ENCODE peak calls at places on chromosome 3, in six cellular contexts. One of them, this sample, is unnamed. For H3K9me3, the result is how much of the 10 kb centered on the place peaks cover.

GRCh38 chr3:147411235-147411607 is 2.1 kb downstream of the ZIC1 start:
- DNase-seq in heart left ventricle: no peak
- DNase-seq in A549: no peak
- DNase-seq in endothelial cell of umbilical vein: no peak
- DNase-seq in adrenal gland: no peak
- DNase-seq in testis: no peak
- DNase-seq in this sample: no peak

GRCh38 chr3:5741017-5741416 is 553.5 kb downstream of the EDEM1 start:
- DNase-seq in endothelial cell of umbilical vein: no peak
- DNase-seq in heart left ventricle: no peak
- DNase-seq in A549: no peak
- DNase-seq in adrenal gland: no peak
- DNase-seq in testis: no peak
- DNase-seq in this sample: no peak

GRCh38 chr3:62604301-62604700 is 231.0 kb upstream of the FEZF2 start:
- DNase-seq in A549: peak
- DNase-seq in heart left ventricle: no peak
- DNase-seq in adrenal gland: peak
- DNase-seq in testis: no peak
- DNase-seq in endothelial cell of umbilical vein: peak
- DNase-seq in this sample: no peak

GRCh38 chr3:43030162-43030935 is 51.2 kb downstream of the GASK1A start:
- DNase-seq in heart left ventricle: no peak
- DNase-seq in testis: no peak
- DNase-seq in endothelial cell of umbilical vein: no peak
- DNase-seq in adrenal gland: no peak
- DNase-seq in A549: no peak
- DNase-seq in this sample: no peak

GRCh38 chr3:129625071-129625874 is 18.8 kb upstream of the PLXND1 start:
- DNase-seq in endothelial cell of umbilical vein: peak
- DNase-seq in A549: no peak
- DNase-seq in heart left ventricle: peak
- DNase-seq in testis: no peak
- DNase-seq in adrenal gland: no peak
- DNase-seq in this sample: no peak

GRCh38 chr3:114671741-114672510 is 378.1 kb downstream of the TIGIT start:
- DNase-seq in endothelial cell of umbilical vein: no peak
- DNase-seq in A549: no peak
- DNase-seq in adrenal gland: no peak
- DNase-seq in testis: no peak
- DNase-seq in heart left ventricle: no peak
- DNase-seq in this sample: no peak

GRCh38 chr3:42214064-42214463 is 51.9 kb downstream of the CCK start:
- DNase-seq in endothelial cell of umbilical vein: no peak
- DNase-seq in testis: no peak
- DNase-seq in heart left ventricle: no peak
- DNase-seq in adrenal gland: no peak
- DNase-seq in A549: no peak
- DNase-seq in this sample: no peak

GRCh38 chr3:184636774-184637316 is 75.0 kb downstream of the MAGEF1 start:
- DNase-seq in testis: no peak
- DNase-seq in adrenal gland: no peak
- DNase-seq in endothelial cell of umbilical vein: no peak
- DNase-seq in A549: peak
- DNase-seq in heart left ventricle: no peak
- DNase-seq in this sample: no peak

GRCh38 chr3:196653127-196653795 is 13.8 kb downstream of the NRROS start:
- DNase-seq in endothelial cell of umbilical vein: no peak
- DNase-seq in heart left ventricle: no peak
- DNase-seq in A549: no peak
- DNase-seq in adrenal gland: no peak
- DNase-seq in testis: no peak
- DNase-seq in this sample: no peak

GRCh38 chr3:155744091-155744625 is 713 bp downstream of the PLCH1 start:
- DNase-seq in endothelial cell of umbilical vein: no peak
- DNase-seq in testis: peak
- DNase-seq in adrenal gland: peak
- DNase-seq in heart left ventricle: peak
- DNase-seq in A549: peak
- DNase-seq in this sample: peak

GRCh38 chr3:15860014-15860934 is 62.5 kb upstream of the ANKRD28 start:
- DNase-seq in endothelial cell of umbilical vein: peak
- DNase-seq in A549: peak
- DNase-seq in heart left ventricle: peak
- DNase-seq in testis: peak
- DNase-seq in adrenal gland: peak
- DNase-seq in this sample: peak

GRCh38 chr3:7203969-7204847 is 343.3 kb downstream of the GRM7 start:
- DNase-seq in heart left ventricle: no peak
- DNase-seq in testis: no peak
- DNase-seq in endothelial cell of umbilical vein: no peak
- DNase-seq in A549: no peak
- DNase-seq in adrenal gland: no peak
- DNase-seq in this sample: no peak

GRCh38 chr3:7207928-7208327 is 347.0 kb downstream of the GRM7 start:
- DNase-seq in testis: no peak
- DNase-seq in heart left ventricle: no peak
- DNase-seq in endothelial cell of umbilical vein: no peak
- DNase-seq in A549: no peak
- DNase-seq in adrenal gland: no peak
- DNase-seq in this sample: no peak

GRCh38 chr3:7207092-7207491 is 346.2 kb downstream of the GRM7 start:
- DNase-seq in heart left ventricle: no peak
- DNase-seq in testis: no peak
- DNase-seq in adrenal gland: no peak
- DNase-seq in endothelial cell of umbilical vein: no peak
- DNase-seq in A549: no peak
- DNase-seq in this sample: no peak

GRCh38 chr3:7204848-7205156 is 343.9 kb downstream of the GRM7 start:
- DNase-seq in A549: no peak
- DNase-seq in adrenal gland: no peak
- DNase-seq in endothelial cell of umbilical vein: no peak
- DNase-seq in testis: no peak
- DNase-seq in heart left ventricle: no peak
- DNase-seq in this sample: no peak

GRCh38 chr3:7205535-7206331 is 344.8 kb downstream of the GRM7 start:
- DNase-seq in endothelial cell of umbilical vein: peak
- DNase-seq in testis: no peak
- DNase-seq in heart left ventricle: no peak
- DNase-seq in A549: no peak
- DNase-seq in adrenal gland: no peak
- DNase-seq in this sample: no peak
- H3K9me3 ChIP-seq in endothelial cell of umbilical vein: under half
- H3K9me3 ChIP-seq in testis: under half
- H3K9me3 ChIP-seq in heart left ventricle: under half
- H3K9me3 ChIP-seq in A549: under half
- H3K9me3 ChIP-seq in adrenal gland: under half
- H3K9me3 ChIP-seq in this sample: under half

GRCh38 chr3:136751259-136752045 is 726 bp downstream of the STAG1 start:
- DNase-seq in heart left ventricle: peak
- DNase-seq in testis: peak
- DNase-seq in adrenal gland: peak
- DNase-seq in A549: peak
- DNase-seq in endothelial cell of umbilical vein: peak
- DNase-seq in this sample: peak
- TF ChIP-seq POLR2A in heart left ventricle: no peak
- TF ChIP-seq POLR2A in testis: no peak
- TF ChIP-seq POLR2A in adrenal gland: no peak
- TF ChIP-seq POLR2A in A549: no peak
- TF ChIP-seq POLR2A in endothelial cell of umbilical vein: peak
- TF ChIP-seq POLR2A in this sample: peak

DNA sequence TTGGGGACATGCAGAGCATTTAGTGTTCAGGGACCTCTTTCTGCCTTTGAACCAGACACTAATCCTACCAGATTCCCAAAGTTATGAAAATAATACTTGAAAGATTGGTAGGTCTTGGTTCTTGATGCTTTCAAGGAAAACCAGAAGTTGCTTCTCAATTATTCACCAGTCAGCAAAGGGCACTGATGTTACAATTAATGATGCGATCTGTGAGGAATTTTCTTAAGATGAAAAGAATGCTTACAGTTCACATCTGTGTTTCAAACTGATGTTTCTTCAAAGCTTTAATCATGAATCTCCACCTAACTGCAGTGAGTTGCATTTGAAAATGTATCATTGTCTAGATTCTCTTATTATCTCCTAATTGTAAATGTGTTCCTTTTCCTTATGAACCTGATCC is 161.0 kb downstream of the NAALADL2 start:
- DNase-seq in testis: no peak
- DNase-seq in endothelial cell of umbilical vein: no peak
- DNase-seq in heart left ventricle: no peak
- DNase-seq in adrenal gland: no peak
- DNase-seq in A549: no peak
- DNase-seq in this sample: no peak
- TF ChIP-seq CTCF in testis: no peak
- TF ChIP-seq CTCF in endothelial cell of umbilical vein: no peak
- TF ChIP-seq CTCF in heart left ventricle: no peak
- TF ChIP-seq CTCF in adrenal gland: no peak
- TF ChIP-seq CTCF in A549: no peak
- TF ChIP-seq CTCF in this sample: no peak

GRCh38 chr3:8872291-8872690 is 91.0 kb downstream of the RAD18 start:
- DNase-seq in A549: no peak
- DNase-seq in adrenal gland: no peak
- DNase-seq in testis: no peak
- DNase-seq in heart left ventricle: no peak
- DNase-seq in endothelial cell of umbilical vein: no peak
- DNase-seq in this sample: no peak
- H3K9me3 ChIP-seq in A549: under half
- H3K9me3 ChIP-seq in adrenal gland: under half
- H3K9me3 ChIP-seq in testis: under half
- H3K9me3 ChIP-seq in heart left ventricle: under half
- H3K9me3 ChIP-seq in endothelial cell of umbilical vein: under half
- H3K9me3 ChIP-seq in this sample: under half

This sample was measured in Peyer's patch.